ENCODE peak calls at places on chromosomes 3 and 15, in five cellular contexts. M, A, L, K and O are unnamed samples.

GRCh38 chr15:58987036-58987435 is 427 bp upstream of the RNF111 start:
- DNase-seq in M (no peak), A (no peak), L (no peak), K (no peak), O (no peak)

GRCh38 chr15:38531509-38531908 is 33.1 kb downstream of the RASGRP1 start:
- DNase-seq in M (no peak), A (no peak), L (no peak), K (no peak), O (no peak)

GRCh38 chr3:188415196-188415595 is 261.2 kb downstream of the LPP start:
- DNase-seq in M (no peak), A (no peak), L (no peak), K (no peak), O (no peak)

GRCh38 chr15:65857718-65858402 is 11.4 kb upstream of the RAB11A start:
- DNase-seq in M (no peak), A (peak), L (no peak), K (no peak), O (no peak)

GRCh38 chr3:19866751-19867347 is 67.2 kb downstream of the EFHB start:
- DNase-seq in M (peak), A (peak), L (peak), K (peak), O (no peak)

GRCh38 chr3:149534671-149535394 is 60.3 kb downstream of the TM4SF4 start:
- DNase-seq in M (peak), A (no peak), L (peak), K (no peak), O (no peak)

GRCh38 chr3:17234382-17234781 is 349.6 kb downstream of the PLCL2 start:
- DNase-seq in M (no peak), A (no peak), L (no peak), K (peak), O (no peak)

GRCh38 chr15:69852482-69853275 is 245.0 kb downstream of the TLE3 start:
- DNase-seq in M (no peak), A (no peak), L (no peak), K (no peak), O (no peak)

GRCh38 chr3:25339220-25339619 is 88.8 kb upstream of the RARB start:
- DNase-seq in M (no peak), A (no peak), L (no peak), K (no peak), O (no peak)

GRCh38 chr3:119891944-119892721 is 110.2 kb downstream of the NR1I2 start:
- DNase-seq in M (peak), A (peak), L (no peak), K (peak), O (no peak)

GRCh38 chr3:50154476-50154839 is 666 bp upstream of the SEMA3F start:
- DNase-seq in M (no peak), A (peak), L (no peak), K (peak), O (no peak)

GRCh38 chr3:43691120-43692002 is 623 bp downstream of the ABHD5 start:
- DNase-seq in M (peak), A (peak), L (peak), K (peak), O (peak)

GRCh38 chr15:88704791-88705768 is 66.3 kb downstream of the ISG20 start:
- DNase-seq in M (peak), A (no peak), L (no peak), K (peak), O (peak)

GRCh38 chr15:69797615-69798014 is 300.1 kb downstream of the TLE3 start:
- DNase-seq in M (no peak), A (no peak), L (no peak), K (no peak), O (peak)

GRCh38 chr15:70026991-70027390 is 70.7 kb downstream of the TLE3 start:
- DNase-seq in M (no peak), A (no peak), L (no peak), K (no peak), O (peak)

GRCh38 chr15:92903588-92903955 is 3.4 kb downstream of the CHD2 start:
- DNase-seq in M (no peak), A (no peak), L (no peak), K (no peak), O (no peak)

GRCh38 chr3:171776411-171776810 is 33.9 kb downstream of the PLD1 start:
- DNase-seq in M (no peak), A (no peak), L (peak), K (no peak), O (no peak)

GRCh38 chr3:23815879-23816278 is 10.1 kb downstream of the UBE2E1 start:
- DNase-seq in M (no peak), A (peak), L (no peak), K (peak), O (no peak)

GRCh38 chr3:108091498-108092259 is 848 bp upstream of the CD47 start:
- DNase-seq in M (no peak), A (no peak), L (peak), K (no peak), O (no peak)

GRCh38 chr3:135556184-135556583 is 409.3 kb upstream of the PPP2R3A start:
- DNase-seq in M (no peak), A (no peak), L (no peak), K (no peak), O (no peak)

GRCh38 chr3:28791713-28792255 is 443.2 kb upstream of the AZI2 start:
- DNase-seq in M (no peak), A (peak), L (peak), K (no peak), O (no peak)

GRCh38 chr3:16322189-16322588 is 57.2 kb downstream of the OXNAD1 start:
- DNase-seq in M (no peak), A (no peak), L (no peak), K (no peak), O (no peak)

GRCh38 chr3:164537485-164537884 is 540.8 kb downstream of the SI start:
- DNase-seq in M (no peak), A (no peak), L (no peak), K (no peak), O (no peak)

GRCh38 chr3:134663646-134664456 is 13.0 kb upstream of the KY start:
- DNase-seq in M (peak), A (no peak), L (no peak), K (no peak), O (no peak)

GRCh38 chr15:73809728-73810501 is 56.8 kb upstream of the INSYN1 start:
- DNase-seq in M (no peak), A (no peak), L (peak), K (no peak), O (no peak)

GRCh38 chr15:89964555-89964954 is 36.6 kb upstream of the ZNF710 start:
- DNase-seq in M (no peak), A (no peak), L (no peak), K (no peak), O (no peak)

GRCh38 chr3:107431048-107431297 is 53.7 kb downstream of the CCDC54 start:
- DNase-seq in M (no peak), A (peak), L (no peak), K (peak), O (peak)

GRCh38 chr15:46732060-46732459 is 985.2 kb upstream of the SEMA6D start:
- DNase-seq in M (no peak), A (peak), L (no peak), K (no peak), O (no peak)

GRCh38 chr3:18370672-18371071 is 54.5 kb downstream of the SATB1 start:
- DNase-seq in M (no peak), A (no peak), L (no peak), K (no peak), O (no peak)

GRCh38 chr3:122281891-122282290 is 43.2 kb upstream of the CSTA start:
- DNase-seq in M (no peak), A (no peak), L (no peak), K (no peak), O (no peak)

GRCh38 chr3:43162573-43163084 is 56.8 kb upstream of the POMGNT2 start:
- DNase-seq in M (no peak), A (peak), L (no peak), K (peak), O (no peak)

GRCh38 chr3:158663832-158664231 is 8.6 kb downstream of the LXN start:
- DNase-seq in M (no peak), A (no peak), L (no peak), K (no peak), O (no peak)

GRCh38 chr3:31704651-31705179 is 172.0 kb downstream of the STT3B start:
- DNase-seq in M (no peak), A (no peak), L (peak), K (peak), O (peak)